ENCODE peak calls at places on chromosomes 3 and 15, in six cellular contexts. V, C, N, F, T and O are unnamed samples.
A peak's percentile ranks its signal among the peaks of the same experiment; 100 is the strongest.

GRCh38 chr3:3170998-3171397 is 8.5 kb downstream of the CRBN start:
- DNase-seq in F (no peak), C (no peak), N (no peak), T (no peak), V (no peak), O (no peak)

GRCh38 chr15:89760303-89761008 is 9.4 kb upstream of the MESP1 start:
- DNase-seq in C (peak; percentile 50), N (peak; percentile 91), F (peak; percentile 12), T (peak; percentile 88), V (peak; percentile 91), O (no peak)

GRCh38 chr3:151837057-151837456 is 23.1 kb downstream of the AADAC start:
- DNase-seq in C (no peak), N (no peak), T (no peak), F (no peak), V (no peak), O (no peak)

GRCh38 chr3:147393261-147393964 is 12.9 kb downstream of the ZIC4 start:
- DNase-seq in F (no peak), C (no peak), V (peak; percentile 30), N (no peak), T (no peak), O (peak; percentile 94)

GRCh38 chr3:57746156-57747125 is 9.7 kb upstream of the SLMAP start:
- DNase-seq in T (no peak), F (no peak), C (no peak), N (no peak), V (no peak), O (no peak)

GRCh38 chr15:73927476-73928240 is 1.4 kb downstream of the LOXL1 start:
- DNase-seq in N (peak; percentile 88), T (peak; percentile 59), C (peak; percentile 73), F (no peak), V (no peak), O (peak; percentile 93)

GRCh38 chr3:183285828-183286457 is 32.9 kb downstream of the B3GNT5 start:
- DNase-seq in T (peak; percentile 88), C (peak; percentile 88), F (peak; percentile 34), N (peak; percentile 89), V (no peak), O (no peak)

GRCh38 chr15:67769468-67770097 is 55.7 kb upstream of the SKOR1 start:
- DNase-seq in F (no peak), T (no peak), N (no peak), C (no peak), V (no peak), O (no peak)

GRCh38 chr15:83449928-83450501 is 2.9 kb downstream of the SH3GL3 start:
- DNase-seq in N (no peak), C (no peak), V (no peak), F (no peak), T (no peak), O (no peak)

GRCh38 chr3:87069021-87069420 is 78.1 kb upstream of the VGLL3 start:
- DNase-seq in T (no peak), C (no peak), N (no peak), V (no peak), F (no peak), O (no peak)

GRCh38 chr15:68594533-68595259 is 15.9 kb downstream of the CORO2B start:
- DNase-seq in N (no peak), C (no peak), V (no peak), T (no peak), F (no peak), O (peak; percentile 37)

GRCh38 chr3:79361748-79362378 is 405.9 kb downstream of the ROBO1 start:
- DNase-seq in V (no peak), C (no peak), F (no peak), N (no peak), T (no peak), O (no peak)

GRCh38 chr3:183301937-183302580 is 49.0 kb downstream of the B3GNT5 start:
- DNase-seq in N (no peak), F (no peak), V (no peak), T (no peak), C (no peak), O (no peak)

GRCh38 chr3:136262559-136262958 is 12.4 kb downstream of the PCCB start:
- DNase-seq in V (no peak), F (no peak), T (no peak), C (no peak), N (no peak), O (no peak)

GRCh38 chr3:190585771-190586630 is 72.1 kb downstream of the IL1RAP start:
- DNase-seq in T (peak; percentile 36), V (no peak), C (no peak), N (no peak), F (no peak), O (no peak)

GRCh38 chr3:32842531-32842931 is 24.7 kb downstream of the TRIM71 start:
- DNase-seq in V (no peak), F (no peak), T (no peak), N (peak; percentile 56), C (no peak), O (no peak)

GRCh38 chr3:46847744-46848143 is 15.5 kb downstream of the MYL3 start:
- DNase-seq in C (no peak), T (no peak), N (no peak), V (no peak), F (no peak), O (peak; percentile 42)

GRCh38 chr15:34942363-34942762 is 27.2 kb downstream of the AQR start:
- DNase-seq in C (no peak), V (no peak), N (no peak), F (no peak), T (no peak), O (no peak)

GRCh38 chr3:168534761-168535160 is 439.0 kb upstream of the GOLIM4 start:
- DNase-seq in C (no peak), V (no peak), F (no peak), T (no peak), N (no peak), O (no peak)
- TF ChIP-seq CTCF in C (no peak), V (no peak), F (no peak), T (no peak), N (no peak), O (no peak)

DNA sequence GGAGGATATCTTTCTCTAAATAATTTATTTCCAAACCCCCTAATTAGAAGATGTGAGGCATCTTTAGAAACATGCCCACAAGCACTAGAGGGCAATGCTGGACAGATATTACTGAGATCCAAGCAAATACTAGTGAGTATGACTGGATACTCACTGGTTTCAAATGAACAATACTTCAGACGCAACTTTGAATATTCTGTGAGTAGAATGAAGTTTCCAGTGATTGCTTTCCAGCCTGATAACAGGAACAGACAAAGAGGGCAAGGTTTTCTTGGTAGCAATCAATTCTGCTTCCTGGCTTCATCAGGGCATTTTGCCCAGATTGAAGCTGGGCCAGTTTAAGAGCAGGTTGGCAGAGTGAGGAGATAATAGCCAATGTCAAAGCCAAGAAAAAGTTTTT is 442.6 kb upstream of the PDZRN3 start:
- DNase-seq in C (no peak), T (no peak), F (no peak), N (no peak), V (no peak), O (no peak)
- TF ChIP-seq CTCF in C (no peak), T (no peak), F (no peak), N (peak; percentile 25), V (peak; percentile 41), O (peak; percentile 82)

DNA sequence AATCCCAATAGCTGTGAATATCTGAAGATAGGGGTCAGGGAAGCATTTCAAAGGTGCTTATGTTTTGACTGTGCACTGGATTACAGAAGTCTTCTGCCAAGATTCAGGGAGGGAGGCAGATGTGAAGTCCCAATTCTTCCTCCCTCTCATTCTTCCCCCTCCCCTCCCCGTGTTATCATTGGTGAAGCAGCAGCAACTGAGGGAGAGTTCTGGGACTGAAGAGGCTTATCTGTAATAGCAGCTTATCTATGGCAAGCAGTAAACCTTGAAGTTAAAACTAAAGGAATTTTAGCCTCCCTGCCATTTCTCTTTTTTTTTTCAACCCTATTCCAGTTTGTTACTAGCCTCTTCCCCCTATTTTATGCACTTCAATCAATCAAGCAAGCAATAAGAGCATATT is 597.8 kb downstream of the IGSF11 start:
- DNase-seq in T (no peak), N (no peak), F (no peak), C (no peak), V (no peak), O (no peak)
- TF ChIP-seq CTCF in T (no peak), N (no peak), F (no peak), C (no peak), V (no peak), O (no peak)

GRCh38 chr3:4981688-4982494 is 2.7 kb downstream of the BHLHE40 start:
- DNase-seq in F (no peak), V (no peak), N (no peak), T (peak; percentile 45), C (no peak), O (no peak)
- TF ChIP-seq CTCF in F (peak; percentile 71), V (peak; percentile 43), N (peak; percentile 42), T (no peak), C (no peak), O (peak; percentile 68)

GRCh38 chr3:48240711-48241491 is at the start of gene ZNF589:
- DNase-seq in V (peak; percentile 83), C (peak; percentile 95), F (peak; percentile 55), N (peak; percentile 99), T (peak; percentile 93), O (peak; percentile 96)
- TF ChIP-seq CTCF in V (no peak), C (no peak), F (peak; percentile 33), N (peak; percentile 46), T (no peak), O (peak; percentile 55)

GRCh38 chr3:12221663-12222062 is 63.0 kb upstream of the TIMP4 start:
- DNase-seq in N (no peak), V (no peak), C (no peak), F (no peak), T (no peak), O (no peak)

GRCh38 chr3:12222765-12223485 is 64.2 kb upstream of the TIMP4 start:
- DNase-seq in T (no peak), V (no peak), C (no peak), F (no peak), N (no peak), O (no peak)

GRCh38 chr3:12228461-12228860 is 60.4 kb upstream of the PPARG start:
- DNase-seq in V (no peak), C (no peak), N (no peak), T (no peak), F (no peak), O (no peak)

GRCh38 chr3:12227833-12228232 is 61.0 kb upstream of the PPARG start:
- DNase-seq in T (no peak), C (no peak), V (no peak), N (no peak), F (no peak), O (no peak)

GRCh38 chr3:12224181-12225147 is 64.4 kb upstream of the PPARG start:
- DNase-seq in N (no peak), F (no peak), V (no peak), T (no peak), C (no peak), O (no peak)
- TF ChIP-seq CTCF in N (no peak), F (no peak), V (no peak), T (no peak), C (no peak), O (no peak)

DNA sequence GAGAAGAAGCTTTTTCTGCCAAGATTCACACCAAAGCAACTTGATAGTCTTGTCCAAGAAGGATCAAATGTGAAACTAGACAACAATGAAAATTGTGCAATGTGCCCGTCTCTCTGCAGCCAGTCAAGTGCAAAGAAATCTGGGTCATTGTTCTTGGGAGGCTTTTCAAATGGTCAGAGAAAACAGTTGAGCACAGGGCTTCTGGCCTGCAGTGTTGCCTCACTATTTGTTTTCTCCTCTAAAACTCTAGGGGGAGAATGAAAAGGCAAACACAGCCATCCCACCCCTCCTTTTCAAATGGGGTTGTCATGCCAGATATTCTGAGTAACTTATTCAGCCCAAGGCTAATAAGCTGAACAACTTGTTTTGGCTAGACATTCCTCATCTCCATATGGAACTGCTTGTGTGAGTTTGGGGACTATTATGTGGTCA is 417.6 kb upstream of the CDIN1 start:
- DNase-seq in T (no peak), N (no peak), F (no peak), C (no peak), V (no peak), O (no peak)
- TF ChIP-seq CTCF in T (no peak), N (no peak), F (no peak), C (no peak), V (no peak), O (peak; percentile 56)